ENCODE peak calls at places on chromosomes 12 and 14, in five cellular contexts. R, N, V, E and K are unnamed samples.

GRCh38 chr12:26369588-26369987 is 174.2 kb downstream of the SSPN start:
- DNase-seq in R (no peak), N (peak), V (peak), E (peak), K (no peak)

GRCh38 chr14:53683229-53683628 is 273.4 kb downstream of the BMP4 start:
- DNase-seq in R (no peak), N (peak), V (no peak), E (no peak), K (no peak)

GRCh38 chr12:122981036-122981471 is 573 bp downstream of the ARL6IP4 start:
- DNase-seq in R (no peak), N (peak), V (no peak), E (no peak), K (no peak)

GRCh38 chr12:26938660-26939185 is 453 bp downstream of the FGFR1OP2 start:
- DNase-seq in R (no peak), N (no peak), V (no peak), E (no peak), K (no peak)

GRCh38 chr14:61365667-61366194 is 44.4 kb downstream of the PRKCH start:
- DNase-seq in R (no peak), N (peak), V (no peak), E (no peak), K (no peak)

GRCh38 chr12:46950116-46950515 is 124.3 kb upstream of the SLC38A4 start:
- DNase-seq in R (no peak), N (peak), V (no peak), E (no peak), K (no peak)

GRCh38 chr14:80095623-80096022 is 115.7 kb downstream of the DIO2 start:
- DNase-seq in R (no peak), N (peak), V (peak), E (peak), K (no peak)

GRCh38 chr12:110022980-110023633 is 23.9 kb downstream of the ANKRD13A start:
- DNase-seq in R (no peak), N (peak), V (peak), E (no peak), K (no peak)

GRCh38 chr12:124514996-124515932 is 52.1 kb downstream of the NCOR2 start:
- DNase-seq in R (no peak), N (no peak), V (no peak), E (no peak), K (no peak)

GRCh38 chr12:90630006-90630405 is 325.0 kb downstream of the CCER1 start:
- DNase-seq in R (no peak), N (no peak), V (no peak), E (no peak), K (no peak)

GRCh38 chr12:79301181-79301580 is 389.6 kb downstream of the PAWR start:
- DNase-seq in R (no peak), N (peak), V (no peak), E (no peak), K (no peak)

GRCh38 chr12:108304633-108305032 is 34.5 kb downstream of the CMKLR1 start:
- DNase-seq in R (no peak), N (no peak), V (no peak), E (no peak), K (no peak)